ENCODE peak calls at places on chromosomes 5 and 9, in nine cellular contexts. One of them, this sample, is unnamed.

GRCh38 chr5:57128325-57128724 is 45.5 kb upstream of the GPBP1 start:
- DNase-seq in ACHN: no peak
- DNase-seq in CD8-positive, alpha-beta memory T cell: no peak
- DNase-seq in GM23248: no peak
- DNase-seq in transverse colon: no peak
- DNase-seq in amniotic epithelial cell: no peak
- DNase-seq in lower leg skin: no peak
- DNase-seq in NCI-H1694 treated with DMSO at 0.1 percent for 48 hours: no peak
- DNase-seq in Caki2: no peak
- DNase-seq in this sample: no peak

GRCh38 chr5:55003432-55004065 is 18.2 kb upstream of the ESM1 start:
- DNase-seq in ACHN: no peak
- DNase-seq in CD8-positive, alpha-beta memory T cell: no peak
- DNase-seq in GM23248: peak
- DNase-seq in transverse colon: no peak
- DNase-seq in amniotic epithelial cell: no peak
- DNase-seq in lower leg skin: no peak
- DNase-seq in NCI-H1694 treated with DMSO at 0.1 percent for 48 hours: no peak
- DNase-seq in Caki2: no peak
- DNase-seq in this sample: no peak

GRCh38 chr5:143093452-143094086 is 309.9 kb downstream of the NR3C1 start:
- DNase-seq in ACHN: no peak
- DNase-seq in CD8-positive, alpha-beta memory T cell: no peak
- DNase-seq in GM23248: no peak
- DNase-seq in transverse colon: no peak
- DNase-seq in amniotic epithelial cell: no peak
- DNase-seq in lower leg skin: no peak
- DNase-seq in NCI-H1694 treated with DMSO at 0.1 percent for 48 hours: no peak
- DNase-seq in Caki2: no peak
- DNase-seq in this sample: no peak

GRCh38 chr5:91048073-91048472 is 335.0 kb downstream of the ARRDC3 start:
- DNase-seq in ACHN: no peak
- DNase-seq in CD8-positive, alpha-beta memory T cell: no peak
- DNase-seq in GM23248: no peak
- DNase-seq in transverse colon: no peak
- DNase-seq in amniotic epithelial cell: no peak
- DNase-seq in lower leg skin: no peak
- DNase-seq in NCI-H1694 treated with DMSO at 0.1 percent for 48 hours: no peak
- DNase-seq in Caki2: no peak
- DNase-seq in this sample: no peak

GRCh38 chr5:10677533-10677932 is 83.5 kb downstream of the DAP start:
- DNase-seq in ACHN: no peak
- DNase-seq in CD8-positive, alpha-beta memory T cell: no peak
- DNase-seq in GM23248: no peak
- DNase-seq in transverse colon: no peak
- DNase-seq in amniotic epithelial cell: no peak
- DNase-seq in lower leg skin: no peak
- DNase-seq in NCI-H1694 treated with DMSO at 0.1 percent for 48 hours: no peak
- DNase-seq in Caki2: no peak
- DNase-seq in this sample: no peak

GRCh38 chr9:125854553-125855275 is 107.5 kb downstream of the PBX3 start:
- DNase-seq in ACHN: no peak
- DNase-seq in CD8-positive, alpha-beta memory T cell: no peak
- DNase-seq in GM23248: peak
- DNase-seq in transverse colon: no peak
- DNase-seq in amniotic epithelial cell: peak
- DNase-seq in lower leg skin: no peak
- DNase-seq in NCI-H1694 treated with DMSO at 0.1 percent for 48 hours: no peak
- DNase-seq in Caki2: no peak
- DNase-seq in this sample: no peak

GRCh38 chr9:68625559-68625958 is 79.5 kb upstream of the PIP5K1B start:
- DNase-seq in ACHN: no peak
- DNase-seq in CD8-positive, alpha-beta memory T cell: no peak
- DNase-seq in GM23248: no peak
- DNase-seq in transverse colon: no peak
- DNase-seq in amniotic epithelial cell: no peak
- DNase-seq in lower leg skin: no peak
- DNase-seq in NCI-H1694 treated with DMSO at 0.1 percent for 48 hours: no peak
- DNase-seq in Caki2: no peak
- DNase-seq in this sample: no peak

GRCh38 chr9:130205912-130206311 is 33.7 kb downstream of the NCS1 start:
- DNase-seq in ACHN: no peak
- DNase-seq in CD8-positive, alpha-beta memory T cell: no peak
- DNase-seq in GM23248: no peak
- DNase-seq in transverse colon: no peak
- DNase-seq in amniotic epithelial cell: no peak
- DNase-seq in lower leg skin: no peak
- DNase-seq in NCI-H1694 treated with DMSO at 0.1 percent for 48 hours: no peak
- DNase-seq in Caki2: no peak
- DNase-seq in this sample: no peak

GRCh38 chr9:128091144-128091543 is 23.1 kb downstream of the SLC25A25 start:
- DNase-seq in ACHN: no peak
- DNase-seq in CD8-positive, alpha-beta memory T cell: no peak
- DNase-seq in GM23248: peak
- DNase-seq in transverse colon: peak
- DNase-seq in amniotic epithelial cell: peak
- DNase-seq in lower leg skin: peak
- DNase-seq in NCI-H1694 treated with DMSO at 0.1 percent for 48 hours: no peak
- DNase-seq in Caki2: no peak
- DNase-seq in this sample: no peak

GRCh38 chr5:134177197-134178171 is 734 bp upstream of the SKP1 start:
- DNase-seq in ACHN: peak
- DNase-seq in CD8-positive, alpha-beta memory T cell: no peak
- DNase-seq in GM23248: peak
- DNase-seq in transverse colon: peak
- DNase-seq in amniotic epithelial cell: peak
- DNase-seq in lower leg skin: peak
- DNase-seq in NCI-H1694 treated with DMSO at 0.1 percent for 48 hours: peak
- DNase-seq in Caki2: peak
- DNase-seq in this sample: peak

GRCh38 chr5:133950821-133951612 is 17.4 kb downstream of the C5orf15 start:
- DNase-seq in ACHN: no peak
- DNase-seq in CD8-positive, alpha-beta memory T cell: no peak
- DNase-seq in GM23248: peak
- DNase-seq in transverse colon: no peak
- DNase-seq in amniotic epithelial cell: peak
- DNase-seq in lower leg skin: no peak
- DNase-seq in NCI-H1694 treated with DMSO at 0.1 percent for 48 hours: no peak
- DNase-seq in Caki2: no peak
- DNase-seq in this sample: no peak

GRCh38 chr9:112193562-112194288 is 18.6 kb upstream of the SUSD1 start:
- DNase-seq in ACHN: no peak
- DNase-seq in CD8-positive, alpha-beta memory T cell: no peak
- DNase-seq in GM23248: no peak
- DNase-seq in transverse colon: no peak
- DNase-seq in amniotic epithelial cell: no peak
- DNase-seq in lower leg skin: no peak
- DNase-seq in NCI-H1694 treated with DMSO at 0.1 percent for 48 hours: no peak
- DNase-seq in Caki2: peak
- DNase-seq in this sample: no peak

GRCh38 chr5:152711996-152712395 is 306.9 kb upstream of the NMUR2 start:
- DNase-seq in ACHN: no peak
- DNase-seq in CD8-positive, alpha-beta memory T cell: no peak
- DNase-seq in GM23248: peak
- DNase-seq in transverse colon: no peak
- DNase-seq in amniotic epithelial cell: no peak
- DNase-seq in lower leg skin: no peak
- DNase-seq in NCI-H1694 treated with DMSO at 0.1 percent for 48 hours: no peak
- DNase-seq in Caki2: no peak
- DNase-seq in this sample: no peak

GRCh38 chr5:173663810-173664526 is 47.5 kb upstream of the BOD1 start:
- DNase-seq in ACHN: no peak
- DNase-seq in CD8-positive, alpha-beta memory T cell: no peak
- DNase-seq in GM23248: peak
- DNase-seq in transverse colon: no peak
- DNase-seq in amniotic epithelial cell: no peak
- DNase-seq in lower leg skin: peak
- DNase-seq in NCI-H1694 treated with DMSO at 0.1 percent for 48 hours: no peak
- DNase-seq in Caki2: peak
- DNase-seq in this sample: no peak

This sample was measured in central memory CD4-positive, alpha-beta T cell.